ENCODE peak calls at places on chromosomes 2 and 18, in ten cellular contexts. One of them, this sample, is unnamed.

GRCh38 chr18:8559612-8560011 is 49.6 kb upstream of the RAB12 start:
- DNase-seq in AG09319: no peak
- DNase-seq in upper lobe of left lung: no peak
- DNase-seq in kidney: no peak
- DNase-seq in cardiac fibroblast: no peak
- DNase-seq in choroid plexus epithelial cell: peak
- DNase-seq in endothelial cell of umbilical vein: no peak
- DNase-seq in Calu3: no peak
- DNase-seq in GM06990: no peak
- DNase-seq in osteocyte: no peak
- DNase-seq in this sample: no peak

GRCh38 chr18:58195278-58195721 is 151.3 kb downstream of the NEDD4L start:
- DNase-seq in AG09319: no peak
- DNase-seq in upper lobe of left lung: peak
- DNase-seq in kidney: peak
- DNase-seq in cardiac fibroblast: no peak
- DNase-seq in choroid plexus epithelial cell: no peak
- DNase-seq in endothelial cell of umbilical vein: no peak
- DNase-seq in Calu3: peak
- DNase-seq in GM06990: peak
- DNase-seq in osteocyte: no peak
- DNase-seq in this sample: no peak

GRCh38 chr2:45320956-45321355 is 290.1 kb downstream of the SRBD1 start:
- DNase-seq in AG09319: no peak
- DNase-seq in upper lobe of left lung: no peak
- DNase-seq in kidney: no peak
- DNase-seq in cardiac fibroblast: no peak
- DNase-seq in choroid plexus epithelial cell: no peak
- DNase-seq in endothelial cell of umbilical vein: no peak
- DNase-seq in Calu3: no peak
- DNase-seq in GM06990: no peak
- DNase-seq in osteocyte: no peak
- DNase-seq in this sample: no peak

GRCh38 chr18:9711361-9712129 is 3.4 kb downstream of the RAB31 start:
- DNase-seq in AG09319: no peak
- DNase-seq in upper lobe of left lung: no peak
- DNase-seq in kidney: peak
- DNase-seq in cardiac fibroblast: no peak
- DNase-seq in choroid plexus epithelial cell: no peak
- DNase-seq in endothelial cell of umbilical vein: no peak
- DNase-seq in Calu3: no peak
- DNase-seq in GM06990: peak
- DNase-seq in osteocyte: no peak
- DNase-seq in this sample: no peak

GRCh38 chr2:26623541-26624497 is 17.3 kb downstream of the CIB4 start:
- DNase-seq in AG09319: no peak
- DNase-seq in upper lobe of left lung: peak
- DNase-seq in kidney: no peak
- DNase-seq in cardiac fibroblast: peak
- DNase-seq in choroid plexus epithelial cell: peak
- DNase-seq in endothelial cell of umbilical vein: no peak
- DNase-seq in Calu3: no peak
- DNase-seq in GM06990: no peak
- DNase-seq in osteocyte: no peak
- DNase-seq in this sample: no peak

GRCh38 chr2:113826346-113827285 is 63.3 kb upstream of the ACTR3 start:
- DNase-seq in AG09319: no peak
- DNase-seq in upper lobe of left lung: no peak
- DNase-seq in kidney: no peak
- DNase-seq in cardiac fibroblast: no peak
- DNase-seq in choroid plexus epithelial cell: peak
- DNase-seq in endothelial cell of umbilical vein: no peak
- DNase-seq in Calu3: no peak
- DNase-seq in GM06990: no peak
- DNase-seq in osteocyte: no peak
- DNase-seq in this sample: no peak

GRCh38 chr2:226730487-226730886 is 69.1 kb downstream of the IRS1 start:
- DNase-seq in AG09319: no peak
- DNase-seq in upper lobe of left lung: no peak
- DNase-seq in kidney: no peak
- DNase-seq in cardiac fibroblast: peak
- DNase-seq in choroid plexus epithelial cell: peak
- DNase-seq in endothelial cell of umbilical vein: no peak
- DNase-seq in Calu3: no peak
- DNase-seq in GM06990: no peak
- DNase-seq in osteocyte: no peak
- DNase-seq in this sample: no peak

GRCh38 chr2:96906719-96907404 is 37.0 kb upstream of the SEMA4C start:
- DNase-seq in AG09319: peak
- DNase-seq in upper lobe of left lung: no peak
- DNase-seq in kidney: no peak
- DNase-seq in cardiac fibroblast: no peak
- DNase-seq in choroid plexus epithelial cell: peak
- DNase-seq in endothelial cell of umbilical vein: no peak
- DNase-seq in Calu3: no peak
- DNase-seq in GM06990: no peak
- DNase-seq in osteocyte: no peak
- DNase-seq in this sample: no peak

GRCh38 chr2:43218221-43218549 is 8.2 kb downstream of the ZFP36L2 start:
- DNase-seq in AG09319: no peak
- DNase-seq in upper lobe of left lung: no peak
- DNase-seq in kidney: peak
- DNase-seq in cardiac fibroblast: no peak
- DNase-seq in choroid plexus epithelial cell: peak
- DNase-seq in endothelial cell of umbilical vein: no peak
- DNase-seq in Calu3: no peak
- DNase-seq in GM06990: no peak
- DNase-seq in osteocyte: no peak
- DNase-seq in this sample: no peak
- TF ChIP-seq CTCF in AG09319: no peak
- TF ChIP-seq CTCF in upper lobe of left lung: no peak
- TF ChIP-seq CTCF in kidney: no peak
- TF ChIP-seq CTCF in cardiac fibroblast: no peak
- TF ChIP-seq CTCF in choroid plexus epithelial cell: peak
- TF ChIP-seq CTCF in endothelial cell of umbilical vein: no peak
- TF ChIP-seq CTCF in Calu3: no peak
- TF ChIP-seq CTCF in GM06990: no peak
- TF ChIP-seq CTCF in osteocyte: peak
- TF ChIP-seq CTCF in this sample: no peak

DNA sequence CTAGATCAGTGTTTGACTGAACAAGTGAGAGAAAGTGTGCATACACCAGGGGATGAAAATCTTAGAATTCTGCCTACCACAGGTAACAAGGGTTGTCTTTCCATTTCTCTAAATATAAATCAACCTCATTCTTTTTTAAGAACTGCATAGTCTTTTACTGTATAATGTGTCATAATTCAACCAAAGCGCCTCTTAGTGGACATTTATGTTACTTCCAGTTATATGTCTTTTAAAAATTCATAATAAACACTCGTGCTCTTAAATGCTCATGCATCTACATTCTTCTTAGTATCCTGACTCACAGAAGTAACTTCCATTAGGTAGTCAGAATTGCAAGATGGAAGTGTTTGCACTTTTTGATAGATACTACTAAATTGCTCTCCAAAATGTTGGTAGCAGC is 76.2 kb downstream of the CHRNA1 start:
- DNase-seq in AG09319: no peak
- DNase-seq in upper lobe of left lung: no peak
- DNase-seq in kidney: no peak
- DNase-seq in cardiac fibroblast: peak
- DNase-seq in choroid plexus epithelial cell: peak
- DNase-seq in endothelial cell of umbilical vein: peak
- DNase-seq in Calu3: no peak
- DNase-seq in GM06990: peak
- DNase-seq in osteocyte: no peak
- DNase-seq in this sample: no peak
- TF ChIP-seq CTCF in AG09319: peak
- TF ChIP-seq CTCF in upper lobe of left lung: peak
- TF ChIP-seq CTCF in kidney: peak
- TF ChIP-seq CTCF in cardiac fibroblast: peak
- TF ChIP-seq CTCF in choroid plexus epithelial cell: peak
- TF ChIP-seq CTCF in endothelial cell of umbilical vein: no peak
- TF ChIP-seq CTCF in Calu3: peak
- TF ChIP-seq CTCF in GM06990: no peak
- TF ChIP-seq CTCF in osteocyte: peak
- TF ChIP-seq CTCF in this sample: peak

GRCh38 chr18:47248610-47249343 is 2.7 kb downstream of the SKOR2 start:
- DNase-seq in AG09319: no peak
- DNase-seq in upper lobe of left lung: peak
- DNase-seq in kidney: no peak
- DNase-seq in cardiac fibroblast: no peak
- DNase-seq in choroid plexus epithelial cell: no peak
- DNase-seq in endothelial cell of umbilical vein: no peak
- DNase-seq in Calu3: no peak
- DNase-seq in GM06990: no peak
- DNase-seq in osteocyte: no peak
- DNase-seq in this sample: no peak

GRCh38 chr18:47247833-47248609 is 3.4 kb downstream of the SKOR2 start:
- DNase-seq in AG09319: no peak
- DNase-seq in upper lobe of left lung: peak
- DNase-seq in kidney: no peak
- DNase-seq in cardiac fibroblast: no peak
- DNase-seq in choroid plexus epithelial cell: no peak
- DNase-seq in endothelial cell of umbilical vein: no peak
- DNase-seq in Calu3: no peak
- DNase-seq in GM06990: no peak
- DNase-seq in osteocyte: no peak
- DNase-seq in this sample: no peak

GRCh38 chr18:47249602-47250001 is 1.9 kb downstream of the SKOR2 start:
- DNase-seq in AG09319: no peak
- DNase-seq in upper lobe of left lung: no peak
- DNase-seq in kidney: no peak
- DNase-seq in cardiac fibroblast: no peak
- DNase-seq in choroid plexus epithelial cell: no peak
- DNase-seq in endothelial cell of umbilical vein: no peak
- DNase-seq in Calu3: no peak
- DNase-seq in GM06990: no peak
- DNase-seq in osteocyte: no peak
- DNase-seq in this sample: no peak

GRCh38 chr18:47246027-47246971 is 5.2 kb downstream of the SKOR2 start:
- DNase-seq in AG09319: no peak
- DNase-seq in upper lobe of left lung: peak
- DNase-seq in kidney: no peak
- DNase-seq in cardiac fibroblast: no peak
- DNase-seq in choroid plexus epithelial cell: no peak
- DNase-seq in endothelial cell of umbilical vein: no peak
- DNase-seq in Calu3: no peak
- DNase-seq in GM06990: no peak
- DNase-seq in osteocyte: no peak
- DNase-seq in this sample: no peak

DNA sequence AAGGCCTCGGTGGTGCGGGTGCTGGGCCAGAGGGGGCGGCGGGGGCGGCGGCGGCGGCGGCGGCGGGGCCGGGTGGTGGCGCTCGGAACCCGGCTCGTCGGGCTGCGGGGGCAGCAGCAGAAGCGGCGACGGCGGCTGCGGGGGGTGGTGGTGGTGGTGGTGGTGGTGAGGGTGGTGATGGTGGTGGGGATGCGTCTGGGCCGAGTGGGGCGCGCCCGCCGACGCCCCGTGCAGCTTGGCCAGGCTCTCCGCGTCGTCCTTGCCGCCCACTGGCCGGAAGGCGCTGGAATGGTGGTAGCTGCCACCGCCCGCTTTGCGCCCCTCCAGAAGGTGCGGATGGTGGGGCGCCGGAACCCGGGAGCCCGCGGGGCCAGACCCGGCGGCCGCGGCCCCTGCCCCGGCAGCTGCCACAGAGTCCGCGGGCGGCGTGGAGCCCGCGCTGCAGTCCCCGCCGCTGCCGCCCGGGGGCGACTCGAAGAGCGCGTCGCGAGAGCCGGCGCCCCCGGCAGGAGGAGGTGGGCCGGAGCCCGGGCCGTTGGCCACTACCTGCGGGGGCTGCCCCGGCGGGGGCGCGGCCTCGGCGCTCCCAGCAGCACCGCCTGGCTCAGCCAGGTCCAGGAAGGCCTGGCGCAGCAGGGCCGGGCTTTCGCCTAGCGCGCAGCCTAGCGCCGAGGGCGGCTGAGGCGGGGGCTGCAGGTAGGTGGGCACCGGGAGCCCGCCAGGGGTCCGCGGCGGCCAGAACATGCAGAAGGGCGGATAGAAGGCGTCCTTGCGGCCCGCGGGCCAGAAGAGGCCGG is 4.2 kb downstream of the SKOR2 start:
- DNase-seq in AG09319: no peak
- DNase-seq in upper lobe of left lung: peak
- DNase-seq in kidney: no peak
- DNase-seq in cardiac fibroblast: no peak
- DNase-seq in choroid plexus epithelial cell: no peak
- DNase-seq in endothelial cell of umbilical vein: no peak
- DNase-seq in Calu3: no peak
- DNase-seq in GM06990: no peak
- DNase-seq in osteocyte: no peak
- DNase-seq in this sample: no peak
- TF ChIP-seq CTCF in AG09319: peak
- TF ChIP-seq CTCF in upper lobe of left lung: peak
- TF ChIP-seq CTCF in kidney: no peak
- TF ChIP-seq CTCF in cardiac fibroblast: peak
- TF ChIP-seq CTCF in choroid plexus epithelial cell: no peak
- TF ChIP-seq CTCF in endothelial cell of umbilical vein: peak
- TF ChIP-seq CTCF in Calu3: no peak
- TF ChIP-seq CTCF in GM06990: no peak
- TF ChIP-seq CTCF in osteocyte: peak
- TF ChIP-seq CTCF in this sample: peak

GRCh38 chr2:117812443-117812842 is 2.0 kb upstream of the DDX18 start:
- DNase-seq in AG09319: no peak
- DNase-seq in upper lobe of left lung: no peak
- DNase-seq in kidney: no peak
- DNase-seq in cardiac fibroblast: no peak
- DNase-seq in choroid plexus epithelial cell: no peak
- DNase-seq in endothelial cell of umbilical vein: no peak
- DNase-seq in Calu3: no peak
- DNase-seq in GM06990: no peak
- DNase-seq in osteocyte: no peak
- DNase-seq in this sample: no peak

GRCh38 chr2:117815946-117816345 is 1.5 kb downstream of the DDX18 start:
- DNase-seq in AG09319: no peak
- DNase-seq in upper lobe of left lung: no peak
- DNase-seq in kidney: no peak
- DNase-seq in cardiac fibroblast: peak
- DNase-seq in choroid plexus epithelial cell: no peak
- DNase-seq in endothelial cell of umbilical vein: no peak
- DNase-seq in Calu3: no peak
- DNase-seq in GM06990: no peak
- DNase-seq in osteocyte: no peak
- DNase-seq in this sample: no peak

GRCh38 chr2:117820444-117820843 is 6.0 kb downstream of the DDX18 start:
- DNase-seq in AG09319: no peak
- DNase-seq in upper lobe of left lung: no peak
- DNase-seq in kidney: no peak
- DNase-seq in cardiac fibroblast: no peak
- DNase-seq in choroid plexus epithelial cell: no peak
- DNase-seq in endothelial cell of umbilical vein: no peak
- DNase-seq in Calu3: no peak
- DNase-seq in GM06990: no peak
- DNase-seq in osteocyte: no peak
- DNase-seq in this sample: no peak

GRCh38 chr2:117818921-117819320 is 4.4 kb downstream of the DDX18 start:
- DNase-seq in AG09319: no peak
- DNase-seq in upper lobe of left lung: no peak
- DNase-seq in kidney: no peak
- DNase-seq in cardiac fibroblast: no peak
- DNase-seq in choroid plexus epithelial cell: no peak
- DNase-seq in endothelial cell of umbilical vein: no peak
- DNase-seq in Calu3: no peak
- DNase-seq in GM06990: no peak
- DNase-seq in osteocyte: no peak
- DNase-seq in this sample: no peak

GRCh38 chr2:117814417-117815264 is at the start of gene DDX18:
- DNase-seq in AG09319: peak
- DNase-seq in upper lobe of left lung: peak
- DNase-seq in kidney: peak
- DNase-seq in cardiac fibroblast: peak
- DNase-seq in choroid plexus epithelial cell: peak
- DNase-seq in endothelial cell of umbilical vein: peak
- DNase-seq in Calu3: peak
- DNase-seq in GM06990: peak
- DNase-seq in osteocyte: peak
- DNase-seq in this sample: peak
- TF ChIP-seq CTCF in AG09319: peak
- TF ChIP-seq CTCF in upper lobe of left lung: peak
- TF ChIP-seq CTCF in kidney: peak
- TF ChIP-seq CTCF in cardiac fibroblast: peak
- TF ChIP-seq CTCF in choroid plexus epithelial cell: peak
- TF ChIP-seq CTCF in endothelial cell of umbilical vein: peak
- TF ChIP-seq CTCF in Calu3: peak
- TF ChIP-seq CTCF in GM06990: peak
- TF ChIP-seq CTCF in osteocyte: peak
- TF ChIP-seq CTCF in this sample: peak

This sample was measured in progenitor cell of endocrine pancreas.